ENCODE peak calls at places on chromosomes 13 and 19, in nine cellular contexts. One of them, this sample, is unnamed.
A peak's percentile ranks its signal among the peaks of the same experiment; 100 is the strongest.

GRCh38 chr13:36142735-36143134 is 11.6 kb upstream of the DCLK1 start:
- DNase-seq in bronchial epithelial cell: no peak
- DNase-seq in tibial artery: no peak
- DNase-seq in nephron progenitor cell: no peak
- DNase-seq in RWPE1: no peak
- DNase-seq in kidney epithelial cell: no peak
- DNase-seq in AG04450: no peak
- DNase-seq in AG09319: no peak
- DNase-seq in K562: no peak
- DNase-seq in this sample: no peak

GRCh38 chr19:17303940-17304267 is 679 bp upstream of the ABHD8 start:
- DNase-seq in bronchial epithelial cell: peak; percentile 70
- DNase-seq in tibial artery: no peak
- DNase-seq in nephron progenitor cell: no peak
- DNase-seq in RWPE1: no peak
- DNase-seq in kidney epithelial cell: no peak
- DNase-seq in AG04450: no peak
- DNase-seq in AG09319: no peak
- DNase-seq in K562: no peak
- DNase-seq in this sample: no peak

GRCh38 chr13:65914707-65915106 is 1315.4 kb downstream of the PCDH9 start:
- DNase-seq in bronchial epithelial cell: peak; percentile 45
- DNase-seq in tibial artery: no peak
- DNase-seq in nephron progenitor cell: no peak
- DNase-seq in RWPE1: no peak
- DNase-seq in kidney epithelial cell: no peak
- DNase-seq in AG04450: peak; percentile 4
- DNase-seq in AG09319: no peak
- DNase-seq in K562: no peak
- DNase-seq in this sample: no peak

GRCh38 chr19:48780684-48781391 is 25.5 kb downstream of the FGF21 start:
- DNase-seq in bronchial epithelial cell: peak; percentile 32
- DNase-seq in tibial artery: no peak
- DNase-seq in nephron progenitor cell: no peak
- DNase-seq in RWPE1: no peak
- DNase-seq in kidney epithelial cell: peak; percentile 49
- DNase-seq in AG04450: no peak
- DNase-seq in AG09319: no peak
- DNase-seq in K562: peak; percentile 44
- DNase-seq in this sample: no peak

GRCh38 chr13:80798576-80799133 is 457.7 kb upstream of the SPRY2 start:
- DNase-seq in bronchial epithelial cell: no peak
- DNase-seq in tibial artery: no peak
- DNase-seq in nephron progenitor cell: no peak
- DNase-seq in RWPE1: no peak
- DNase-seq in kidney epithelial cell: no peak
- DNase-seq in AG04450: no peak
- DNase-seq in AG09319: no peak
- DNase-seq in K562: no peak
- DNase-seq in this sample: no peak

GRCh38 chr13:26867451-26868067 is 107.0 kb upstream of the GPR12 start:
- DNase-seq in bronchial epithelial cell: peak; percentile 8
- DNase-seq in tibial artery: no peak
- DNase-seq in nephron progenitor cell: peak; percentile 76
- DNase-seq in RWPE1: peak; percentile 53
- DNase-seq in kidney epithelial cell: no peak
- DNase-seq in AG04450: no peak
- DNase-seq in AG09319: no peak
- DNase-seq in K562: peak; percentile 30
- DNase-seq in this sample: peak; percentile 48

GRCh38 chr13:105914637-105915036 is 620.8 kb downstream of the EFNB2 start:
- DNase-seq in bronchial epithelial cell: peak; percentile 10
- DNase-seq in tibial artery: no peak
- DNase-seq in nephron progenitor cell: no peak
- DNase-seq in RWPE1: no peak
- DNase-seq in kidney epithelial cell: peak; percentile 9
- DNase-seq in AG04450: peak; percentile 84
- DNase-seq in AG09319: no peak
- DNase-seq in K562: no peak
- DNase-seq in this sample: no peak

GRCh38 chr13:111082240-111082639 is 32.9 kb upstream of the ARHGEF7 start:
- DNase-seq in bronchial epithelial cell: no peak
- DNase-seq in tibial artery: no peak
- DNase-seq in nephron progenitor cell: no peak
- DNase-seq in RWPE1: no peak
- DNase-seq in kidney epithelial cell: no peak
- DNase-seq in AG04450: no peak
- DNase-seq in AG09319: no peak
- DNase-seq in K562: no peak
- DNase-seq in this sample: no peak

GRCh38 chr13:62014299-62014698 is 598.6 kb upstream of the PCDH20 start:
- DNase-seq in bronchial epithelial cell: peak; percentile 19
- DNase-seq in tibial artery: no peak
- DNase-seq in nephron progenitor cell: no peak
- DNase-seq in RWPE1: peak; percentile 6
- DNase-seq in kidney epithelial cell: no peak
- DNase-seq in AG04450: no peak
- DNase-seq in AG09319: no peak
- DNase-seq in K562: no peak
- DNase-seq in this sample: no peak

GRCh38 chr19:10769533-10770491 is 51.9 kb downstream of the DNM2 start:
- DNase-seq in bronchial epithelial cell: peak; percentile 26
- DNase-seq in tibial artery: no peak
- DNase-seq in nephron progenitor cell: peak; percentile 20
- DNase-seq in RWPE1: no peak
- DNase-seq in kidney epithelial cell: no peak
- DNase-seq in AG04450: no peak
- DNase-seq in AG09319: no peak
- DNase-seq in K562: peak; percentile 51
- DNase-seq in this sample: peak; percentile 58

GRCh38 chr19:10226021-10226375 is 5.1 kb downstream of the S1PR2 start:
- DNase-seq in bronchial epithelial cell: no peak
- DNase-seq in tibial artery: no peak
- DNase-seq in nephron progenitor cell: no peak
- DNase-seq in RWPE1: no peak
- DNase-seq in kidney epithelial cell: no peak
- DNase-seq in AG04450: no peak
- DNase-seq in AG09319: no peak
- DNase-seq in K562: no peak
- DNase-seq in this sample: no peak

GRCh38 chr13:91533354-91533753 is 134.9 kb downstream of the GPC5 start:
- DNase-seq in bronchial epithelial cell: no peak
- DNase-seq in tibial artery: no peak
- DNase-seq in nephron progenitor cell: no peak
- DNase-seq in RWPE1: no peak
- DNase-seq in kidney epithelial cell: no peak
- DNase-seq in AG04450: no peak
- DNase-seq in AG09319: no peak
- DNase-seq in K562: no peak
- DNase-seq in this sample: no peak

GRCh38 chr13:33863390-33863789 is 45.4 kb downstream of the RFC3 start:
- DNase-seq in bronchial epithelial cell: peak; percentile 50
- DNase-seq in tibial artery: no peak
- DNase-seq in nephron progenitor cell: no peak
- DNase-seq in RWPE1: no peak
- DNase-seq in kidney epithelial cell: no peak
- DNase-seq in AG04450: no peak
- DNase-seq in AG09319: no peak
- DNase-seq in K562: no peak
- DNase-seq in this sample: no peak

GRCh38 chr19:55669418-55670279 is 5.4 kb upstream of the EPN1 start:
- DNase-seq in bronchial epithelial cell: no peak
- DNase-seq in tibial artery: no peak
- DNase-seq in nephron progenitor cell: no peak
- DNase-seq in RWPE1: no peak
- DNase-seq in kidney epithelial cell: no peak
- DNase-seq in AG04450: no peak
- DNase-seq in AG09319: no peak
- DNase-seq in K562: no peak
- DNase-seq in this sample: no peak

GRCh38 chr13:29850213-29850898 is at the start of gene UBL3:
- DNase-seq in bronchial epithelial cell: peak; percentile 88
- DNase-seq in tibial artery: peak; percentile 98
- DNase-seq in nephron progenitor cell: peak; percentile 96
- DNase-seq in RWPE1: peak; percentile 97
- DNase-seq in kidney epithelial cell: peak; percentile 84
- DNase-seq in AG04450: peak; percentile 87
- DNase-seq in AG09319: peak; percentile 92
- DNase-seq in K562: peak; percentile 93
- DNase-seq in this sample: peak; percentile 90
- TF ChIP-seq CTCF in bronchial epithelial cell: no peak
- TF ChIP-seq CTCF in tibial artery: no peak
- TF ChIP-seq CTCF in nephron progenitor cell: no peak
- TF ChIP-seq CTCF in RWPE1: no peak
- TF ChIP-seq CTCF in kidney epithelial cell: no peak
- TF ChIP-seq CTCF in AG04450: no peak
- TF ChIP-seq CTCF in AG09319: no peak
- TF ChIP-seq CTCF in K562: no peak
- TF ChIP-seq CTCF in this sample: no peak

GRCh38 chr19:18507727-18508440 is 14.0 kb downstream of the ELL start:
- DNase-seq in bronchial epithelial cell: no peak
- DNase-seq in tibial artery: no peak
- DNase-seq in nephron progenitor cell: no peak
- DNase-seq in RWPE1: no peak
- DNase-seq in kidney epithelial cell: no peak
- DNase-seq in AG04450: no peak
- DNase-seq in AG09319: no peak
- DNase-seq in K562: no peak
- DNase-seq in this sample: no peak
- TF ChIP-seq CTCF in bronchial epithelial cell: no peak
- TF ChIP-seq CTCF in tibial artery: no peak
- TF ChIP-seq CTCF in nephron progenitor cell: no peak
- TF ChIP-seq CTCF in RWPE1: no peak
- TF ChIP-seq CTCF in kidney epithelial cell: no peak
- TF ChIP-seq CTCF in AG04450: no peak
- TF ChIP-seq CTCF in AG09319: no peak
- TF ChIP-seq CTCF in K562: no peak
- TF ChIP-seq CTCF in this sample: no peak

DNA sequence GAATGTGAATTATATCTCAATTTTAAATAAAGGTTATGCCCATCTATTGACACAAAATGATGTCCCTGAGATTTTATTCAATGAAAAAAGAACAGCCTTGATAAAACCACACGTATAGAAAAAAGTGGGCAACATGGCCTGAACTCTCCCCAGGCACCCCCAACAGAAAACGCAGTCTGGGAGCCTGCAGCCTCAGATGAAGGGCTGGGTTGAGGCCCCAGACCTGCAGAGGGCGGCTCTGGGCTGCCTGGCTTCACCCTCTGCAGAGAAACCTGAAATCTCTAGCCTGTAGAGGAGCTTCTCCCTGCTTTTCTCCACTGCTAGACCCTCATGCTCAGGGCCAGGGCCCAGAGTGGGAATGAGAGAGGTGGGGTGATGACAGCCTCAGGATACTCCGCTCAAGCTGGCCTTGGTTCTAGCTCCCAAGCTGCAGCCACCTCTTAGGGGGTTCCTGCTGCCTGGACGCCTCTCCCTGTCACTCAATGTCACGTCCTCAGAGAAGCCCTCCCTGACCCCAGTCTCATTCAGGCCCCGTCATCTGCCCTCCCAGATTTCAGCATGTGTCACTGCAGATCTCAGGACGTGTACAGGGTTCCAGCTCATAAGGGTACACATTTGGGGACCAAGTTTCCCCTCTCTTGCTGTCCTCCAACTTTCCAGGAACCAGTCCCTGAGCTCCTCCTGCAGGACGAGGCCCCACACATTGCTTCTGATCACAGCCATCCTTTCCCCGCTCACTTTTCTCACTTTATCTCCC is 1.8 kb downstream of the MBD3 start:
- DNase-seq in bronchial epithelial cell: no peak
- DNase-seq in tibial artery: no peak
- DNase-seq in nephron progenitor cell: no peak
- DNase-seq in RWPE1: no peak
- DNase-seq in kidney epithelial cell: no peak
- DNase-seq in AG04450: no peak
- DNase-seq in AG09319: no peak
- DNase-seq in K562: peak; percentile 62
- DNase-seq in this sample: no peak
- TF ChIP-seq CTCF in bronchial epithelial cell: peak; percentile 59
- TF ChIP-seq CTCF in tibial artery: no peak
- TF ChIP-seq CTCF in nephron progenitor cell: no peak
- TF ChIP-seq CTCF in RWPE1: no peak
- TF ChIP-seq CTCF in kidney epithelial cell: peak; percentile 59
- TF ChIP-seq CTCF in AG04450: peak; percentile 57
- TF ChIP-seq CTCF in AG09319: peak; percentile 33
- TF ChIP-seq CTCF in K562: peak; percentile 65
- TF ChIP-seq CTCF in this sample: no peak

GRCh38 chr19:33373701-33374405 is at the start of gene CEBPG:
- DNase-seq in bronchial epithelial cell: no peak
- DNase-seq in tibial artery: peak; percentile 80
- DNase-seq in nephron progenitor cell: peak; percentile 69
- DNase-seq in RWPE1: peak; percentile 70
- DNase-seq in kidney epithelial cell: no peak
- DNase-seq in AG04450: no peak
- DNase-seq in AG09319: peak; percentile 56
- DNase-seq in K562: peak; percentile 79
- DNase-seq in this sample: peak; percentile 67
- TF ChIP-seq CTCF in bronchial epithelial cell: peak; percentile 7
- TF ChIP-seq CTCF in tibial artery: no peak
- TF ChIP-seq CTCF in nephron progenitor cell: no peak
- TF ChIP-seq CTCF in RWPE1: peak; percentile 39
- TF ChIP-seq CTCF in kidney epithelial cell: peak; percentile 23
- TF ChIP-seq CTCF in AG04450: peak; percentile 8
- TF ChIP-seq CTCF in AG09319: no peak
- TF ChIP-seq CTCF in K562: peak; percentile 66
- TF ChIP-seq CTCF in this sample: peak; percentile 7

GRCh38 chr19:50500060-50500752 is 10.8 kb downstream of the JOSD2 start:
- DNase-seq in bronchial epithelial cell: no peak
- DNase-seq in tibial artery: no peak
- DNase-seq in nephron progenitor cell: peak; percentile 47
- DNase-seq in RWPE1: no peak
- DNase-seq in kidney epithelial cell: no peak
- DNase-seq in AG04450: no peak
- DNase-seq in AG09319: no peak
- DNase-seq in K562: peak; percentile 76
- DNase-seq in this sample: no peak
- TF ChIP-seq CTCF in bronchial epithelial cell: no peak
- TF ChIP-seq CTCF in tibial artery: no peak
- TF ChIP-seq CTCF in nephron progenitor cell: no peak
- TF ChIP-seq CTCF in RWPE1: no peak
- TF ChIP-seq CTCF in kidney epithelial cell: peak; percentile 41
- TF ChIP-seq CTCF in AG04450: peak; percentile 22
- TF ChIP-seq CTCF in AG09319: peak; percentile 8
- TF ChIP-seq CTCF in K562: peak; percentile 41
- TF ChIP-seq CTCF in this sample: no peak

DNA sequence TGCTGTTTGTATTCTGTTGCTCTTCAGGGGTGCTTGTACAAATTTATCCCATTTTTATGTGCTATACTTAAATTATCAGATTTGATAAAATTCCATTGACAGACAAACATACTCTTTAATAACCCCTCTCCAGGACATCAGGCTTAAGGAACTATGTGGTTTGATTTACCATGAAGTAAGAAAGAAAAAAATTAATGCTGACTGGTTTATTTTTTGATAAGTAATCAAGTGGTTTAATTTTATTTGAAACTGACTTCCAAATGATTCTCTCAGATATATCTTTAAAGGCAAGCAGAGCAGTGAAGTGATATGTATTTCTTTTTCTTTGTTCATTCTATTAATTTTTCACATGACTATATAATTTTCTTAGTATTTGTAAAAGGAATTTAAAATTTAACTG is 1168.1 kb downstream of the OLFM4 start:
- DNase-seq in bronchial epithelial cell: no peak
- DNase-seq in tibial artery: no peak
- DNase-seq in nephron progenitor cell: no peak
- DNase-seq in RWPE1: no peak
- DNase-seq in kidney epithelial cell: no peak
- DNase-seq in AG04450: no peak
- DNase-seq in AG09319: no peak
- DNase-seq in K562: no peak
- DNase-seq in this sample: no peak
- TF ChIP-seq CTCF in bronchial epithelial cell: no peak
- TF ChIP-seq CTCF in tibial artery: no peak
- TF ChIP-seq CTCF in nephron progenitor cell: no peak
- TF ChIP-seq CTCF in RWPE1: no peak
- TF ChIP-seq CTCF in kidney epithelial cell: no peak
- TF ChIP-seq CTCF in AG04450: no peak
- TF ChIP-seq CTCF in AG09319: no peak
- TF ChIP-seq CTCF in K562: no peak
- TF ChIP-seq CTCF in this sample: no peak